ENCODE peak calls at places on chromosomes 5 and 9, in four cellular contexts. I, G, T and C are unnamed samples.

GRCh38 chr5:1796371-1797108 is 3.1 kb downstream of the MRPL36 start:
- DNase-seq in G (no peak), I (no peak), T (no peak), C (no peak)

GRCh38 chr9:77391834-77392233 is 214.5 kb downstream of the VPS13A start:
- DNase-seq in I (no peak), G (no peak), T (no peak), C (no peak)

GRCh38 chr5:66498791-66499207 is 97.4 kb upstream of the MAST4 start:
- DNase-seq in I (peak; percentile 12), G (no peak), T (peak; percentile 60), C (peak; percentile 13)

GRCh38 chr5:140000332-140000731 is 42.8 kb downstream of the NRG2 start:
- DNase-seq in G (no peak), T (no peak), I (no peak), C (no peak)

GRCh38 chr9:16727452-16728127 is 142.9 kb downstream of the BNC2 start:
- DNase-seq in G (no peak), T (peak; percentile 49), I (no peak), C (peak; percentile 43)

GRCh38 chr5:171386861-171387254 is 791 bp upstream of the NPM1 start:
- DNase-seq in I (no peak), T (no peak), G (no peak), C (peak; percentile 42)

GRCh38 chr9:136881691-136882108 is 4.6 kb upstream of the TRAF2 start:
- DNase-seq in I (peak; percentile 74), T (peak; percentile 44), G (no peak), C (no peak)

GRCh38 chr5:149618581-149619248 is 37.4 kb downstream of the ARHGEF37 start:
- DNase-seq in T (peak; percentile 82), I (peak; percentile 81), G (peak; percentile 69), C (peak; percentile 72)

GRCh38 chr5:169222934-169223594 is 77.9 kb downstream of the SLIT3 start:
- DNase-seq in T (no peak), G (no peak), I (peak; percentile 10), C (no peak)

GRCh38 chr9:107948601-107949000 is 459.0 kb upstream of the KLF4 start:
- DNase-seq in G (no peak), I (peak; percentile 61), T (no peak), C (no peak)

GRCh38 chr5:163596536-163596935 is 91.1 kb downstream of the MAT2B start:
- DNase-seq in I (no peak), T (no peak), G (no peak), C (no peak)

GRCh38 chr5:117701067-117701466 is 1126.4 kb upstream of the SEMA6A start:
- DNase-seq in G (no peak), I (no peak), T (peak; percentile 39), C (no peak)

GRCh38 chr9:133127340-133127981 is 6.4 kb upstream of the RALGDS start:
- DNase-seq in I (no peak), T (no peak), G (no peak), C (no peak)

GRCh38 chr5:166595274-166595951 is 1696.0 kb upstream of the WWC1 start:
- DNase-seq in T (no peak), I (no peak), G (no peak), C (no peak)

GRCh38 chr9:133656211-133657119 is 20.3 kb downstream of the DBH start:
- DNase-seq in G (no peak), I (no peak), T (no peak), C (no peak)

GRCh38 chr9:135904121-135904520 is 3.2 kb downstream of the CAMSAP1 start:
- DNase-seq in I (no peak), T (no peak), G (no peak), C (no peak)

GRCh38 chr5:84436866-84437265 is 52.2 kb upstream of the EDIL3 start:
- DNase-seq in G (no peak), I (peak; percentile 27), T (peak; percentile 10), C (no peak)